ENCODE peak calls at places on chromosomes 16 and 17, in nine cellular contexts. One of them, this sample, is unnamed.

GRCh38 chr16:30368792-30369090 is 1.6 kb downstream of the TBC1D10B start:
- DNase-seq in GM23338: no peak
- DNase-seq in mesenchymal stem cell: no peak
- DNase-seq in heart left ventricle: no peak
- DNase-seq in CD4-positive, alpha-beta memory T cell: no peak
- DNase-seq in H1: no peak
- DNase-seq in A549: no peak
- DNase-seq in uterus: no peak
- DNase-seq in HCT116: no peak
- DNase-seq in this sample: no peak

GRCh38 chr16:66515543-66516171 is 34.3 kb downstream of the TK2 start:
- DNase-seq in GM23338: peak; percentile 67
- DNase-seq in mesenchymal stem cell: peak; percentile 66
- DNase-seq in heart left ventricle: no peak
- DNase-seq in CD4-positive, alpha-beta memory T cell: no peak
- DNase-seq in H1: peak; percentile 13
- DNase-seq in A549: peak; percentile 44
- DNase-seq in uterus: peak; percentile 44
- DNase-seq in HCT116: no peak
- DNase-seq in this sample: peak; percentile 77

GRCh38 chr16:10817963-10818941 is at the start of gene TVP23A:
- DNase-seq in GM23338: peak; percentile 77
- DNase-seq in mesenchymal stem cell: no peak
- DNase-seq in heart left ventricle: no peak
- DNase-seq in CD4-positive, alpha-beta memory T cell: no peak
- DNase-seq in H1: no peak
- DNase-seq in A549: no peak
- DNase-seq in uterus: no peak
- DNase-seq in HCT116: no peak
- DNase-seq in this sample: no peak

GRCh38 chr16:15653227-15653626 is 3.2 kb downstream of the NDE1 start:
- DNase-seq in GM23338: no peak
- DNase-seq in mesenchymal stem cell: peak; percentile 92
- DNase-seq in heart left ventricle: no peak
- DNase-seq in CD4-positive, alpha-beta memory T cell: no peak
- DNase-seq in H1: no peak
- DNase-seq in A549: no peak
- DNase-seq in uterus: no peak
- DNase-seq in HCT116: no peak
- DNase-seq in this sample: no peak

GRCh38 chr17:59601130-59601529 is 18.6 kb upstream of the CLTC start:
- DNase-seq in GM23338: no peak
- DNase-seq in mesenchymal stem cell: no peak
- DNase-seq in heart left ventricle: no peak
- DNase-seq in CD4-positive, alpha-beta memory T cell: no peak
- DNase-seq in H1: no peak
- DNase-seq in A549: no peak
- DNase-seq in uterus: no peak
- DNase-seq in HCT116: no peak
- DNase-seq in this sample: no peak

GRCh38 chr17:9020824-9021157 is 519 bp upstream of the NTN1 start:
- DNase-seq in GM23338: peak; percentile 38
- DNase-seq in mesenchymal stem cell: no peak
- DNase-seq in heart left ventricle: no peak
- DNase-seq in CD4-positive, alpha-beta memory T cell: no peak
- DNase-seq in H1: no peak
- DNase-seq in A549: no peak
- DNase-seq in uterus: no peak
- DNase-seq in HCT116: no peak
- DNase-seq in this sample: no peak

GRCh38 chr17:55336426-55336825 is 71.7 kb downstream of the HLF start:
- DNase-seq in GM23338: no peak
- DNase-seq in mesenchymal stem cell: no peak
- DNase-seq in heart left ventricle: no peak
- DNase-seq in CD4-positive, alpha-beta memory T cell: no peak
- DNase-seq in H1: no peak
- DNase-seq in A549: no peak
- DNase-seq in uterus: no peak
- DNase-seq in HCT116: no peak
- DNase-seq in this sample: no peak

GRCh38 chr17:20266806-20267458 is 200.4 kb downstream of the LGALS9B start:
- DNase-seq in GM23338: no peak
- DNase-seq in mesenchymal stem cell: no peak
- DNase-seq in heart left ventricle: no peak
- DNase-seq in CD4-positive, alpha-beta memory T cell: no peak
- DNase-seq in H1: no peak
- DNase-seq in A549: no peak
- DNase-seq in uterus: peak; percentile 50
- DNase-seq in HCT116: no peak
- DNase-seq in this sample: no peak

GRCh38 chr17:64178011-64178825 is 48.3 kb upstream of the ERN1 start:
- DNase-seq in GM23338: no peak
- DNase-seq in mesenchymal stem cell: no peak
- DNase-seq in heart left ventricle: no peak
- DNase-seq in CD4-positive, alpha-beta memory T cell: no peak
- DNase-seq in H1: no peak
- DNase-seq in A549: no peak
- DNase-seq in uterus: no peak
- DNase-seq in HCT116: no peak
- DNase-seq in this sample: no peak

GRCh38 chr17:57011482-57012015 is 33.6 kb downstream of the SCPEP1 start:
- DNase-seq in GM23338: peak; percentile 43
- DNase-seq in mesenchymal stem cell: no peak
- DNase-seq in heart left ventricle: no peak
- DNase-seq in CD4-positive, alpha-beta memory T cell: no peak
- DNase-seq in H1: no peak
- DNase-seq in A549: no peak
- DNase-seq in uterus: no peak
- DNase-seq in HCT116: no peak
- DNase-seq in this sample: no peak

GRCh38 chr17:81193470-81194224 is 27.6 kb upstream of the AATK start:
- DNase-seq in GM23338: no peak
- DNase-seq in mesenchymal stem cell: no peak
- DNase-seq in heart left ventricle: no peak
- DNase-seq in CD4-positive, alpha-beta memory T cell: no peak
- DNase-seq in H1: no peak
- DNase-seq in A549: no peak
- DNase-seq in uterus: no peak
- DNase-seq in HCT116: no peak
- DNase-seq in this sample: no peak

GRCh38 chr16:930511-930910 is 40.3 kb downstream of the LMF1 start:
- DNase-seq in GM23338: no peak
- DNase-seq in mesenchymal stem cell: no peak
- DNase-seq in heart left ventricle: no peak
- DNase-seq in CD4-positive, alpha-beta memory T cell: no peak
- DNase-seq in H1: no peak
- DNase-seq in A549: no peak
- DNase-seq in uterus: no peak
- DNase-seq in HCT116: no peak
- DNase-seq in this sample: peak; percentile 66

GRCh38 chr17:38572665-38573365 is 32.9 kb downstream of the SRCIN1 start:
- DNase-seq in GM23338: peak; percentile 77
- DNase-seq in mesenchymal stem cell: no peak
- DNase-seq in heart left ventricle: no peak
- DNase-seq in CD4-positive, alpha-beta memory T cell: no peak
- DNase-seq in H1: no peak
- DNase-seq in A549: peak; percentile 87
- DNase-seq in uterus: no peak
- DNase-seq in HCT116: no peak
- DNase-seq in this sample: peak; percentile 73

GRCh38 chr17:80979547-80980378 is 11.9 kb upstream of the CHMP6 start:
- DNase-seq in GM23338: no peak
- DNase-seq in mesenchymal stem cell: no peak
- DNase-seq in heart left ventricle: peak; percentile 61
- DNase-seq in CD4-positive, alpha-beta memory T cell: no peak
- DNase-seq in H1: no peak
- DNase-seq in A549: no peak
- DNase-seq in uterus: no peak
- DNase-seq in HCT116: no peak
- DNase-seq in this sample: no peak

GRCh38 chr17:63537991-63538692 is 12.1 kb upstream of the DCAF7 start:
- DNase-seq in GM23338: peak; percentile 67
- DNase-seq in mesenchymal stem cell: no peak
- DNase-seq in heart left ventricle: no peak
- DNase-seq in CD4-positive, alpha-beta memory T cell: no peak
- DNase-seq in H1: no peak
- DNase-seq in A549: no peak
- DNase-seq in uterus: no peak
- DNase-seq in HCT116: no peak
- DNase-seq in this sample: peak; percentile 75

GRCh38 chr17:40020146-40020545 is 4.9 kb downstream of the CSF3 start:
- DNase-seq in GM23338: no peak
- DNase-seq in mesenchymal stem cell: no peak
- DNase-seq in heart left ventricle: no peak
- DNase-seq in CD4-positive, alpha-beta memory T cell: no peak
- DNase-seq in H1: no peak
- DNase-seq in A549: no peak
- DNase-seq in uterus: no peak
- DNase-seq in HCT116: no peak
- DNase-seq in this sample: no peak

DNA sequence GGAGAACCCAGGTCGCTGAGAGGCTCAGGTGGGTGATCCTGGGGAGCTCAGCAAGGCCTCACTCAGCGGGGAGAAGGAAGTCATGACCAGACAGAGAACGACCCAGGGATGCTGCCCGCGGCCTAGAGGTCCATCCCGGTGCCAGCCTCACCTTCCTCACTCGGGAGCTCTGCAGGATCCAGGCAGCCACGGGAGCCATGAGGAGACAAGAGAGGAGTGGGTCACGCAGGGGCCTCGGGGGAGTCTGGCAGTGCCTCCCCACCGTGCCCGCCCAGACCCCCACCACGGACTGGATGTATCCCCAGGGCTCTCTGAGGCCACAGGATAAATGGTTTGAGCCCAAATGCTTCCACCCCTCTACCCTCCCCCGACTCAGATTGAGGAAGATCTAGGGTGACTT is 10.7 kb downstream of the ATP2A3 start:
- DNase-seq in GM23338: no peak
- DNase-seq in mesenchymal stem cell: no peak
- DNase-seq in heart left ventricle: no peak
- DNase-seq in CD4-positive, alpha-beta memory T cell: no peak
- DNase-seq in H1: no peak
- DNase-seq in A549: no peak
- DNase-seq in uterus: no peak
- DNase-seq in HCT116: no peak
- DNase-seq in this sample: no peak
- H3K4me1 ChIP-seq in GM23338: peaks cover 25% of the 10 kb centered on the region
- H3K4me1 ChIP-seq in mesenchymal stem cell: peaks cover 6% of the 10 kb centered on the region
- H3K4me1 ChIP-seq in heart left ventricle: peaks cover 4% of the 10 kb centered on the region
- H3K4me1 ChIP-seq in CD4-positive, alpha-beta memory T cell: peaks cover 23% of the 10 kb centered on the region
- H3K4me1 ChIP-seq in H1: no peaks in the 10 kb centered on the region
- H3K4me1 ChIP-seq in A549: no peaks in the 10 kb centered on the region
- H3K4me1 ChIP-seq in uterus: no peaks in the 10 kb centered on the region
- H3K4me1 ChIP-seq in HCT116: no peaks in the 10 kb centered on the region
- H3K4me1 ChIP-seq in this sample: no peaks in the 10 kb centered on the region

GRCh38 chr17:78726471-78727010 is 55.5 kb downstream of the CYTH1 start:
- DNase-seq in GM23338: no peak
- DNase-seq in mesenchymal stem cell: no peak
- DNase-seq in heart left ventricle: no peak
- DNase-seq in CD4-positive, alpha-beta memory T cell: no peak
- DNase-seq in H1: no peak
- DNase-seq in A549: no peak
- DNase-seq in uterus: no peak
- DNase-seq in HCT116: no peak
- DNase-seq in this sample: no peak

GRCh38 chr17:78727057-78727456 is 55.0 kb downstream of the CYTH1 start:
- DNase-seq in GM23338: no peak
- DNase-seq in mesenchymal stem cell: no peak
- DNase-seq in heart left ventricle: no peak
- DNase-seq in CD4-positive, alpha-beta memory T cell: no peak
- DNase-seq in H1: no peak
- DNase-seq in A549: no peak
- DNase-seq in uterus: no peak
- DNase-seq in HCT116: no peak
- DNase-seq in this sample: no peak

GRCh38 chr17:78727476-78728229 is 54.4 kb downstream of the CYTH1 start:
- DNase-seq in GM23338: no peak
- DNase-seq in mesenchymal stem cell: no peak
- DNase-seq in heart left ventricle: no peak
- DNase-seq in CD4-positive, alpha-beta memory T cell: no peak
- DNase-seq in H1: no peak
- DNase-seq in A549: no peak
- DNase-seq in uterus: no peak
- DNase-seq in HCT116: no peak
- DNase-seq in this sample: no peak

GRCh38 chr17:78729636-78730035 is 52.4 kb downstream of the CYTH1 start:
- DNase-seq in GM23338: no peak
- DNase-seq in mesenchymal stem cell: no peak
- DNase-seq in heart left ventricle: no peak
- DNase-seq in CD4-positive, alpha-beta memory T cell: no peak
- DNase-seq in H1: no peak
- DNase-seq in A549: no peak
- DNase-seq in uterus: no peak
- DNase-seq in HCT116: no peak
- DNase-seq in this sample: no peak

DNA sequence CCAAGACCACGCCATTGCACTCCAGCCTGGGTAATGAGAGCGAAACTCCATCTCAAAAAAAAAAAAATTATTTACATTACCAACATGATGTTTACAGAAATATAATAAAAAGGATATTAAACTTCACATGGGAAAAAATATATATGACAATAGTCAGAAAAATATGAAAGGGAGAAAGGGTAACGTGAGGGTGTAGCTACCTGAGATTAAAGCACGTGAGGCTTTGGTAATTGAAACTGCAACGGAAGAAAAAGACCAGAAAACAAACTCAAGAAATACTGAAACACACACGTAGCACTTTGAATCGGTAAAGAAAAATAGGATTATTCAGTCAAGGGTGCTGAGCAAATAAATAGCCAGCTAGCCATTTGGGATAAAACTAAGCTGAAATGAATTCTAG is 53.6 kb downstream of the CYTH1 start:
- DNase-seq in GM23338: no peak
- DNase-seq in mesenchymal stem cell: no peak
- DNase-seq in heart left ventricle: no peak
- DNase-seq in CD4-positive, alpha-beta memory T cell: no peak
- DNase-seq in H1: no peak
- DNase-seq in A549: no peak
- DNase-seq in uterus: no peak
- DNase-seq in HCT116: no peak
- DNase-seq in this sample: no peak
- H3K4me1 ChIP-seq in GM23338: peaks cover 24% of the 10 kb centered on the region
- H3K4me1 ChIP-seq in mesenchymal stem cell: peaks cover 12% of the 10 kb centered on the region
- H3K4me1 ChIP-seq in heart left ventricle: peaks cover 25% of the 10 kb centered on the region
- H3K4me1 ChIP-seq in CD4-positive, alpha-beta memory T cell: peaks cover 99% of the 10 kb centered on the region
- H3K4me1 ChIP-seq in H1: peaks cover 11% of the 10 kb centered on the region
- H3K4me1 ChIP-seq in A549: peaks cover 16% of the 10 kb centered on the region
- H3K4me1 ChIP-seq in uterus: no peaks in the 10 kb centered on the region
- H3K4me1 ChIP-seq in HCT116: peaks cover 9% of the 10 kb centered on the region
- H3K4me1 ChIP-seq in this sample: no peaks in the 10 kb centered on the region

GRCh38 chr17:78724544-78724943 is 57.5 kb downstream of the CYTH1 start:
- DNase-seq in GM23338: peak; percentile 51
- DNase-seq in mesenchymal stem cell: no peak
- DNase-seq in heart left ventricle: no peak
- DNase-seq in CD4-positive, alpha-beta memory T cell: no peak
- DNase-seq in H1: no peak
- DNase-seq in A549: no peak
- DNase-seq in uterus: no peak
- DNase-seq in HCT116: no peak
- DNase-seq in this sample: no peak
- H3K4me1 ChIP-seq in GM23338: peaks cover 50% of the 10 kb centered on the region
- H3K4me1 ChIP-seq in mesenchymal stem cell: peaks cover 24% of the 10 kb centered on the region
- H3K4me1 ChIP-seq in heart left ventricle: peaks cover 32% of the 10 kb centered on the region
- H3K4me1 ChIP-seq in CD4-positive, alpha-beta memory T cell: peaks cover 100% of the 10 kb centered on the region
- H3K4me1 ChIP-seq in H1: peaks cover 17% of the 10 kb centered on the region
- H3K4me1 ChIP-seq in A549: peaks cover 25% of the 10 kb centered on the region
- H3K4me1 ChIP-seq in uterus: no peaks in the 10 kb centered on the region
- H3K4me1 ChIP-seq in HCT116: peaks cover 9% of the 10 kb centered on the region
- H3K4me1 ChIP-seq in this sample: no peaks in the 10 kb centered on the region

GRCh38 chr17:41784207-41784744 is 2.2 kb downstream of the JUP start:
- DNase-seq in GM23338: peak; percentile 75
- DNase-seq in mesenchymal stem cell: peak; percentile 60
- DNase-seq in heart left ventricle: no peak
- DNase-seq in CD4-positive, alpha-beta memory T cell: no peak
- DNase-seq in H1: no peak
- DNase-seq in A549: peak; percentile 80
- DNase-seq in uterus: peak; percentile 76
- DNase-seq in HCT116: peak; percentile 69
- DNase-seq in this sample: no peak
- H3K4me1 ChIP-seq in GM23338: peaks cover 23% of the 10 kb centered on the region
- H3K4me1 ChIP-seq in mesenchymal stem cell: peaks cover 31% of the 10 kb centered on the region
- H3K4me1 ChIP-seq in heart left ventricle: peaks cover 26% of the 10 kb centered on the region
- H3K4me1 ChIP-seq in CD4-positive, alpha-beta memory T cell: peaks cover 18% of the 10 kb centered on the region
- H3K4me1 ChIP-seq in H1: peaks cover 2% of the 10 kb centered on the region
- H3K4me1 ChIP-seq in A549: peaks cover 55% of the 10 kb centered on the region
- H3K4me1 ChIP-seq in uterus: no peaks in the 10 kb centered on the region
- H3K4me1 ChIP-seq in HCT116: peaks cover 70% of the 10 kb centered on the region
- H3K4me1 ChIP-seq in this sample: no peaks in the 10 kb centered on the region

This sample was measured in aorta.